ENCODE peak calls at places on chromosomes 6 and 20, in six cellular contexts. E is CD8-positive, alpha-beta T cell; H is heart right ventricle; A is CD4-positive, alpha-beta memory T cell; V is uterus; L is upper lobe of left lung. Z is an unnamed sample.

GRCh38 chr20:258963-259362 is 1.4 kb downstream of the DEFB132 start:
- DNase-seq in V (no peak), E (no peak), A (no peak), L (no peak), H (no peak), Z (no peak)

GRCh38 chr20:63276956-63277355 is 4.3 kb downstream of the ARFGAP1 start:
- DNase-seq in V (no peak), A (no peak), H (no peak), E (no peak), L (no peak), Z (no peak)

GRCh38 chr6:147053311-147053921 is 150.8 kb upstream of the STXBP5 start:
- DNase-seq in H (no peak), A (no peak), E (no peak), L (no peak), V (no peak), Z (no peak)

GRCh38 chr6:21639316-21639715 is 45.8 kb downstream of the SOX4 start:
- DNase-seq in E (no peak), L (no peak), A (no peak), V (no peak), H (no peak), Z (no peak)

GRCh38 chr20:63624486-63624885 is 2.4 kb downstream of the GMEB2 start:
- DNase-seq in A (no peak), L (no peak), H (no peak), E (peak), V (no peak), Z (peak)

GRCh38 chr20:62143976-62144825 is 632 bp downstream of the SS18L1 start:
- DNase-seq in H (peak), E (peak), A (peak), L (peak), V (peak), Z (peak)

GRCh38 chr6:28580484-28580883 is 54.8 kb downstream of the GPX5 start:
- DNase-seq in E (no peak), V (no peak), H (no peak), L (no peak), A (no peak), Z (no peak)

GRCh38 chr20:21968486-21968885 is 263.0 kb downstream of the PAX1 start:
- DNase-seq in E (no peak), A (no peak), H (no peak), V (no peak), L (no peak), Z (no peak)

GRCh38 chr6:138206862-138207261 is 11.4 kb downstream of the PBOV1 start:
- DNase-seq in L (no peak), E (no peak), H (no peak), A (no peak), V (no peak), Z (no peak)

GRCh38 chr6:155162682-155163081 is 101.1 kb upstream of the CLDN20 start:
- DNase-seq in H (no peak), A (no peak), V (no peak), L (no peak), E (no peak), Z (no peak)
- H3K27ac ChIP-seq in H (no peak), A (no peak), V (no peak), L (no peak), E (no peak), Z (no peak)

GRCh38 chr6:16322666-16323312 is 84.4 kb downstream of the GMPR start:
- DNase-seq in L (peak), V (peak), A (peak), E (peak), H (peak), Z (peak)
- H3K27ac ChIP-seq in L (peak), V (peak), A (peak), E (peak), H (peak), Z (peak)

GRCh38 chr6:16755544-16755943 is 5.7 kb downstream of the ATXN1 start:
- DNase-seq in H (no peak), V (no peak), E (no peak), L (no peak), A (no peak), Z (no peak)
- H3K27ac ChIP-seq in H (no peak), V (no peak), E (no peak), L (no peak), A (no peak), Z (no peak)

DNA sequence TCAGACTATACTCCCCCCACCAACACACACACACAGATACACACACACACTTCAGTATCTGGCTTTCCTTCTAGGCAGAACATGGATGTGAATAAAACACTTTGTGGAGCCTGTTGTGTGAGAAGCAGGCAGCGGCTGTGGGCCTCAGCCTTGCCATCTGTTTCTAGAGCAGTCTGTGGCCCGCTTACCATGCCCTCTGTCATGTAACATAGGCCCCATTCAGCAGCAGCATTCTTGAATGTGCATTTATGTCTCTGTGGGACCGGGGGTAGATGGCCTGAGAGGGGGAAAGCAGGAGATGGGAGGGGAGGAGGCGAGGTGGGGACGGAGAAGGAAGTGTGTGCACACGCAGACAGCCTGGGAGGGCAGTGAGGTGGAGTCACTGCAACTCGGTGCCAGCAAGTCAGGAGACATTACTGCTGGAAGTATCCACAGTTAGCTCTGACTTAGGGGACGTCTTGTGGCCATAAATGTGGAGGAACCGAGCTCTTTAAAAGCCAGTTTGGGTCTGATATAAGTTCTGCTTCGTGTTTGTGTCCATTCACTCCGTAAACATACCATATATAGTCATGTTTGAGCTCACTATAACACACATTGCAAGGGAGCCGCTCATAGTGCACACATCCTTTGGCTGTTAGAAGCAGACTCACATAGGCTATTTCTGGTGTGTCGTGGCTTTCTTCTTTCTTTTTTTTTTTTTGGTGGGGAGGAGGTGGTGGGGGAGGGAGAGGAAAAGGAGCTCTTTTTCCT is 38.5 kb downstream of the RREB1 start:
- DNase-seq in V (peak), H (no peak), L (peak), A (no peak), E (no peak), Z (peak)
- H3K27ac ChIP-seq in V (peak), H (peak), L (peak), A (no peak), E (no peak), Z (peak)

DNA sequence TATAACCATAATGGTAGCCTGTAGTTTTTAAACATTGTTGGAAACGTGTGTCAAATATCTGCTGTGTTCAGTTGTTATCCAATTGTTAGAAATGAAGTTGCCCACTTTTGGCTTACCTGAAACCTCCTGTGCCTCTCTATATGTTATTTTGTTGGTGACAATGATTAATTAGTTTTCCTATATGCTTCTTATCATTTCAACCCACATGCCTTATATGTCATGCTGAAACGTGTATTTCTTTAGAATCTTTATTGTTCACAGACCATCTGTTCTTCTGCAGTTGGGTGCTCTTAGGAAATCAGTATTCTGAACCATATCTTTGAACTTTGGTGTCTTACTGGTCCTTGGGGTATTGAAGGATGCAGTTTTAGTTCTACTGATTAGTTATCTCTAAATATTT is 91.2 kb upstream of the SCGN start:
- DNase-seq in L (no peak), A (no peak), V (no peak), E (no peak), H (no peak), Z (no peak)
- H3K27ac ChIP-seq in L (no peak), A (no peak), V (no peak), E (no peak), H (no peak), Z (no peak)

Z was measured in spleen.